ENCODE peak calls at places on chromosome X, in seven cellular contexts. W is breast epithelium; H is transverse colon; P is HCT116; O is CD4-positive, alpha-beta T cell; E is spleen; K is tibial nerve. I is an unnamed sample.

GRCh38 chrX:130805906-130806305 is 97.1 kb downstream of the ENOX2 start:
- DNase-seq in W (no peak), H (no peak), P (no peak), O (no peak), E (no peak), K (no peak), I (peak; percentile 11)

GRCh38 chrX:46572295-46572936 is 1.1 kb upstream of the CHST7 start:
- DNase-seq in W (no peak), H (no peak), P (no peak), O (no peak), E (no peak), K (no peak), I (no peak)

GRCh38 chrX:74434336-74434735 is 13.0 kb downstream of the SLC16A2 start:
- DNase-seq in W (no peak), H (no peak), P (no peak), O (no peak), E (no peak), K (no peak), I (no peak)

GRCh38 chrX:110194977-110195376 is 122.9 kb downstream of the AMMECR1 start:
- DNase-seq in W (no peak), H (no peak), P (no peak), O (no peak), E (no peak), K (no peak), I (no peak)

GRCh38 chrX:117511379-117511778 is 605.2 kb downstream of the KLHL13 start:
- DNase-seq in W (no peak), H (no peak), P (no peak), O (no peak), E (no peak), K (no peak), I (no peak)

GRCh38 chrX:154136627-154137161 is 7.3 kb upstream of the OPN1LW start:
- DNase-seq in W (peak; percentile 53), H (peak; percentile 74), P (peak; percentile 21), O (peak; percentile 55), E (peak; percentile 91), K (peak; percentile 40), I (peak; percentile 49)

GRCh38 chrX:52138830-52139544 is 45.7 kb upstream of the MAGED4 start:
- DNase-seq in W (no peak), H (no peak), P (no peak), O (no peak), E (no peak), K (no peak), I (no peak)

GRCh38 chrX:104968241-104968640 is 252.3 kb downstream of the TEX13A start:
- DNase-seq in W (no peak), H (no peak), P (no peak), O (no peak), E (no peak), K (no peak), I (no peak)

GRCh38 chrX:149286940-149287349 is 218.2 kb downstream of the IDS start:
- DNase-seq in W (no peak), H (peak; percentile 19), P (peak; percentile 12), O (peak; percentile 28), E (no peak), K (peak; percentile 6), I (peak; percentile 26)

GRCh38 chrX:38066934-38067333 is 60.6 kb downstream of the SYTL5 start:
- DNase-seq in W (no peak), H (no peak), P (no peak), O (no peak), E (no peak), K (no peak), I (no peak)

GRCh38 chrX:40663078-40663740 is 15.8 kb upstream of the CXorf38 start:
- DNase-seq in W (no peak), H (no peak), P (no peak), O (no peak), E (no peak), K (no peak), I (no peak)

GRCh38 chrX:122188751-122189150 is 995.3 kb upstream of the GRIA3 start:
- DNase-seq in W (no peak), H (no peak), P (no peak), O (no peak), E (no peak), K (no peak), I (peak; percentile 2)

GRCh38 chrX:24506082-24506481 is 41.0 kb downstream of the PDK3 start:
- DNase-seq in W (no peak), H (no peak), P (no peak), O (no peak), E (no peak), K (no peak), I (peak; percentile 54)

GRCh38 chrX:46294234-46294633 is 251.0 kb downstream of the ZNF674 start:
- DNase-seq in W (no peak), H (no peak), P (no peak), O (no peak), E (no peak), K (no peak), I (no peak)

GRCh38 chrX:32877592-32877991 is 333.8 kb downstream of the DMD start:
- DNase-seq in W (no peak), H (no peak), P (no peak), O (no peak), E (no peak), K (no peak), I (peak; percentile 48)

GRCh38 chrX:154375156-154375504 is 696 bp upstream of the FLNA start:
- DNase-seq in W (no peak), H (no peak), P (no peak), O (no peak), E (no peak), K (no peak), I (no peak)

GRCh38 chrX:17697191-17697590 is 40.1 kb upstream of the SCML1 start:
- DNase-seq in W (no peak), H (no peak), P (no peak), O (no peak), E (no peak), K (no peak), I (no peak)

GRCh38 chrX:31228415-31228832 is 156.6 kb upstream of the FTHL17 start:
- DNase-seq in W (no peak), H (no peak), P (no peak), O (no peak), E (no peak), K (peak; percentile 8), I (no peak)

GRCh38 chrX:74351760-74352159 is 47.8 kb downstream of the ZCCHC13 start:
- DNase-seq in W (no peak), H (no peak), P (no peak), O (no peak), E (no peak), K (no peak), I (no peak)

GRCh38 chrX:2486476-2487133 is 14.2 kb downstream of the DHRSX start:
- DNase-seq in W (no peak), H (no peak), P (no peak), O (no peak), E (peak; percentile 23), K (no peak), I (no peak)
- H3K27ac ChIP-seq in W (peak overlapping the region; percentile 26), H (no peak overlapping the region), P (no peak overlapping the region), O (no peak overlapping the region), E (no peak overlapping the region), K (peak overlapping the region; percentile 89), I (peak overlapping the region; percentile 79)

DNA sequence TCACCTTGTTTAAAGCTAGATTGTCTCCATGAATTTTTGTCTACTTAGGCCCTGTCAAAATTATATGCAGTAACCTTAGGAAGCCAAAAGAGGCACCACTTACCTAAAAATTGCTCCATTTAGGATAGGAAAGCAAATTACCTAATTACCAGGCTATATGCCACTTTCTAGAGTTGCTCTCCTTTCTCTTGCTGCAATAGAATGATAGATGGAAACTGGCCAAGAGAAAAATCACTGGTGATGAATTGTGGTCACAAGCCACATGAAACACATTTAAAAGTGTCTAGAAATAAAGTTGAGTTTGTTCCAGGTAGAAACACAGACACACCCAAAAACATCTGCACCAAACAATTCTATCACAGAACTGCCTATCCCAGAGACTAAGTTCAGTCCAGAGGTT is 337.8 kb downstream of the PCDH19 start:
- DNase-seq in W (no peak), H (no peak), P (no peak), O (no peak), E (no peak), K (peak; percentile 4), I (no peak)
- TF ChIP-seq CTCF in W (no peak), H (no peak), P (no peak), O (no peak), E (no peak), K (no peak), I (no peak)

GRCh38 chrX:13661735-13662536 is 9.0 kb downstream of the TCEANC start:
- DNase-seq in W (no peak), H (no peak), P (no peak), O (no peak), E (no peak), K (no peak), I (no peak)

GRCh38 chrX:13664026-13664425 is 11.1 kb downstream of the TCEANC start:
- DNase-seq in W (no peak), H (no peak), P (no peak), O (no peak), E (no peak), K (no peak), I (no peak)

GRCh38 chrX:13659057-13659456 is 6.1 kb downstream of the TCEANC start:
- DNase-seq in W (no peak), H (no peak), P (no peak), O (no peak), E (no peak), K (no peak), I (peak; percentile 52)

GRCh38 chrX:13658602-13659001 is 5.7 kb downstream of the TCEANC start:
- DNase-seq in W (no peak), H (no peak), P (peak; percentile 35), O (no peak), E (no peak), K (peak; percentile 49), I (peak; percentile 13)

DNA sequence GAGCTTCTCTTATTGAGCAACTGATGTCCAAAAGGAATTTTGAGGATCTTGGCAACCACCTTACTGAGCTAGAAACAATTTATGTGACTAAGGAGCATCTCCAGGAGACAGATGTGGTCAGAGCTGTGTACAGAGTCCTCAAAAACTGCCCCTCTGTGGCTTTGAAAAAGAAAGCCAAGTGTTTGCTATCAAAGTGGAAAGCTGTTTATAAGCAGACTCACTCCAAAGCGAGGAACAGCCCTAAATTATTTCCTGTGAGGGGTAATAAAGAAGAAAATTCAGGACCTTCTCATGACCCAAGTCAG is 9.5 kb downstream of the TCEANC start:
- DNase-seq in W (no peak), H (no peak), P (no peak), O (no peak), E (no peak), K (peak; percentile 11), I (no peak)
- H3K27ac ChIP-seq in W (peak overlapping the region; percentile 48), H (peak overlapping the region; percentile 70), P (no peak overlapping the region), O (no peak overlapping the region), E (peak overlapping the region; percentile 18), K (peak overlapping the region; percentile 13), I (no peak overlapping the region)

DNA sequence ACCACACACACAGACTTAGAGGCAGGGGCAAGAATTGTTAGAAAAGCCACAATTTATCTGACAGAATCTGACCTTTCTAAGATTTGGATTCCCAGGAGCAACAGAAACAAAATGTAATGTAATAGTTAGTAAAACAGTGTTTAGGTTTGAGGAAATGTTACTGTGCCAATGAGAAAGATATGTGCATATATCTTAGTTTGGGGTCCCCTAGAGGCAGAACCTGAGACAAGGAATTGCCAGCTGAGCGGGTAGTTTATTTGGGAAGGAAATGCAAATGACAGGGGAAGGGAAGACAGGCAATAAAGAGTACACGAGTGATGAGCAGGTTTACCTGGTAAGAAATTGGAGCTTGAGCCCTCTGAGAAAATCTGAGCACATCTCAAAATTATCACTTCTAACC is 31.3 kb upstream of the DDX53 start:
- DNase-seq in W (no peak), H (no peak), P (no peak), O (no peak), E (no peak), K (no peak), I (no peak)
- TF ChIP-seq CTCF in W (no peak), H (no peak), P (no peak), O (no peak), E (no peak), K (no peak), I (no peak)

GRCh38 chrX:14529288-14529989 is at the start of gene GLRA2:
- DNase-seq in W (no peak), H (peak; percentile 24), P (no peak), O (no peak), E (no peak), K (no peak), I (peak; percentile 18)
- H3K27ac ChIP-seq in W (no peak within 1 kb of the TSS), H (no peak within 1 kb of the TSS), P (no peak within 1 kb of the TSS), O (no peak within 1 kb of the TSS), E (no peak within 1 kb of the TSS), K (no peak within 1 kb of the TSS), I (no peak within 1 kb of the TSS)